ENCODE peak calls at places on chromosomes 11 and 22, in four cellular contexts. U is mammary epithelial cell, X is fibroblast of the aortic adventitia, L is thoracic aorta. R is an unnamed sample.

GRCh38 chr11:34972892-34973291 is 56.5 kb downstream of the PDHX start:
- DNase-seq in U (no peak), L (no peak), X (peak), R (peak)

GRCh38 chr22:43945632-43946390 is 9.4 kb upstream of the SAMM50 start:
- DNase-seq in L (no peak), U (peak), X (peak), R (peak)

GRCh38 chr22:46590334-46590733 is 29.9 kb upstream of the GRAMD4 start:
- DNase-seq in L (no peak), U (no peak), X (no peak), R (no peak)

GRCh38 chr11:117868088-117868487 is 8.4 kb downstream of the FXYD6 start:
- DNase-seq in X (no peak), U (no peak), L (no peak), R (no peak)

GRCh38 chr11:105713106-105713505 is 103.2 kb downstream of the GRIA4 start:
- DNase-seq in X (no peak), L (no peak), U (no peak), R (no peak)

GRCh38 chr11:804599-804964 is 449 bp downstream of the PIDD1 start:
- DNase-seq in U (no peak), X (no peak), L (no peak), R (no peak)

GRCh38 chr11:19555266-19555665 is 157.4 kb upstream of the NAV2 start:
- DNase-seq in U (no peak), X (no peak), L (no peak), R (no peak)

GRCh38 chr11:105000797-105001196 is 22.2 kb downstream of the CASP5 start:
- DNase-seq in U (no peak), X (no peak), L (no peak), R (no peak)

GRCh38 chr11:20049231-20049630 is 111.0 kb downstream of the DBX1 start:
- DNase-seq in U (no peak), X (peak), L (no peak), R (no peak)

GRCh38 chr11:109819410-109819809 is 273.8 kb upstream of the ZC3H12C start:
- DNase-seq in X (no peak), U (peak), L (no peak), R (no peak)

GRCh38 chr11:61150656-61151544 is 10.3 kb downstream of the VPS37C start:
- DNase-seq in X (no peak), U (no peak), L (no peak), R (no peak)

GRCh38 chr11:93131709-93132108 is 66.1 kb downstream of the SLC36A4 start:
- DNase-seq in U (no peak), L (no peak), X (no peak), R (no peak)

GRCh38 chr11:95832763-95833162 is 42.5 kb downstream of the CEP57 start:
- DNase-seq in U (no peak), X (peak), L (no peak), R (no peak)

GRCh38 chr22:21014202-21015050 is 539 bp upstream of the P2RX6 start:
- DNase-seq in X (peak), L (peak), U (peak), R (peak)

GRCh38 chr22:22465782-22466181 is 42.8 kb downstream of the ZNF280B start:
- DNase-seq in X (peak), L (no peak), U (no peak), R (no peak)

GRCh38 chr11:111200010-111200534 is 45.5 kb upstream of the POU2AF2 start:
- DNase-seq in X (no peak), L (no peak), U (no peak), R (no peak)

GRCh38 chr22:37404126-37404525 is 23.2 kb downstream of the ELFN2 start:
- DNase-seq in L (no peak), X (no peak), U (no peak), R (no peak)

DNA sequence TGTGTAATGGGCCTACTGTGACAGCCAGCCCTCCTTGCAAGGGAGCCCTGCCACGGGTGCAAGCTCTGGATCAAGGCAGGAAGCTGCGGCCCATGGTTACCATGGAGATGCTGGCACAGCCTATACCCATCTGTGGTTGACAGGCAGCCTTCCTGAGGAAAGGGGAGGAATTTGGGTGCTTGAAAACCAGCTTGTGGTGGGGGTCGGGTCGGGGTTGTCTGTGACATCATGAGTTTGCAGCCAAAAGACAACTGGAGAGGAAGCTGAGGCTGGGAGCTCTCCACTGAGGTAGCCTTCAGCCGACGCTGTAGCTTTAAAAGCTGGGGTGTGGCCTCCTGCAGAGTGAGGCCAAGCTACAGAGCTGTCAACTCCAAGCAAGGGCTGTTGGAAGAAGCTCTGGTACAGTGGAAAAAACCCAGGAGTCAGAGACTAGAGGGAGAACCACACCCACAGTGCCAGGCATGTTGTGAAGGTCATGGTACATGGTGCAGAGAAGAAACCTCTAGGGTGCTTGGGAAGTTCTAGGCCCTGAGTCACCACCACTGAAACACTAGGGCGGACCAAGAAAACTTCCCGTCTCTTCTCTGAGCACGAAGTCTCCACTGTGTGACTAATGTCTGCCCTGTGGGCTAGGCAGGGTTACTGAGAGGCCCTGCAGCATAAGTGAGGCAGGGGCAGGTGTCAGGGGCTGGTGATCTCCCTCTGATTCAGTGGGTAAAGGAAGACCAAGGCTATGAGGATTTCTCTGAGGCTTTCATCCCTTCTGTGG is 10.8 kb upstream of the LDHA start:
- DNase-seq in X (peak), L (peak), U (peak), R (peak)
- H3K4me3 ChIP-seq in X (no peak), L (peak), U (peak), R (peak)

DNA sequence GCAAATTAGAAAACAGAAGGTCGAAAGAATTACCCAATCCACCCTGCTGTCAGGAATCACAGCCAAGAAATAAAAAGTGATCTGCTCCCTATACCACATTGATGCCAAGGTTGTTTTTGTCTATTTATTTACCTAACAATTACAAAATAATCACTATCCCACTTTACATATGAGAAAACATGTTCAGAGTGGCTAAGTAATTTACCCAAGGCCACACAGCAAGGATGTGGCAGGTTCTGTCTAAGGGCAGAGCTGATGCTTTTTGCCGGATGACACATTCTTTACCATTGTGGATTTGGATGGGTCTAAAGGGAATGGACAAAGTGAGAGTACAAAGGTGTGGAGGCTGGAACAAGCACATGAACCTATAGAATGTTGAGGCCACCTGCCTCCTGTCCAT is 460.7 kb downstream of the INSC start:
- DNase-seq in X (no peak), U (no peak), L (no peak), R (no peak)
- H3K4me3 ChIP-seq in X (no peak), U (no peak), L (no peak), R (no peak)

GRCh38 chr11:64008283-64008931 is 22.2 kb downstream of the OTUB1 start:
- DNase-seq in X (no peak), L (no peak), U (no peak), R (no peak)
- H3K4me3 ChIP-seq in X (no peak), L (peak), U (no peak), R (peak)

GRCh38 chr11:27416568-27417176 is 53.7 kb upstream of the CCDC34 start:
- DNase-seq in U (no peak), L (no peak), X (no peak), R (no peak)

GRCh38 chr11:27423125-27423524 is 49.5 kb downstream of the LGR4 start:
- DNase-seq in X (peak), U (peak), L (no peak), R (peak)

GRCh38 chr11:27420722-27421572 is 51.6 kb downstream of the LGR4 start:
- DNase-seq in U (no peak), X (no peak), L (no peak), R (peak)

GRCh38 chr11:27420217-27420616 is 52.4 kb downstream of the LGR4 start:
- DNase-seq in L (no peak), X (no peak), U (no peak), R (no peak)

DNA sequence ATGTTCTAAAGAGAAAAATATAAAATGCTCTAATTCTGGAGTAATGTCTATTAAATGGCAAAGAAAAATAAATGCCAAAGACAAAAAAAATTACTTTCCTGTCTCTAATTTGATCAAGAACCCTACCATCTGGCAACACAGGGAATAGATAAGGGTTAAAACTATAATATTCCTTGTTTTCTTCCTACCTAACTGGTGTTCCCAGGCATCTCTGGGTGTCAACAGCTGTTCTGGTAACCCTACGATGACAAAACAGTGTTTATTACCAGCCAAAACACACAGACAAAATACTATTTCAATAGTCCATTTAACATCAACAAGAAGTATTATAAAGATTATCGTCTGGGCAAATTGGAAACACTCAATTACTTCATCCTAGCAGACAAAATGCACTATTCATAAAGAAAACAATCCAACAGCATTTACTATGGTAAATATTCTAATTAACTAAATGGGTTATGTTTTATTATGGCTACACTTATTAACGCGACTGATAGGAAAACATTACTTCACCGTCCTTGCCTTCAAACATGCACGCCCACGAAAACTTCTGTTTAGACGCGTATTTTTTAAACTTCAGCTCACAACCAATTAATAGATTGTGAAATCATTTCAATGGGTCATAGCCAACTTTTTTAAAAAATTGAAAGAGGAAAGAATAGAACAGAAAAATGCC is 50.6 kb downstream of the LGR4 start:
- DNase-seq in U (no peak), X (no peak), L (no peak), R (no peak)
- H3K4me3 ChIP-seq in U (no peak), X (no peak), L (no peak), R (peak)

DNA sequence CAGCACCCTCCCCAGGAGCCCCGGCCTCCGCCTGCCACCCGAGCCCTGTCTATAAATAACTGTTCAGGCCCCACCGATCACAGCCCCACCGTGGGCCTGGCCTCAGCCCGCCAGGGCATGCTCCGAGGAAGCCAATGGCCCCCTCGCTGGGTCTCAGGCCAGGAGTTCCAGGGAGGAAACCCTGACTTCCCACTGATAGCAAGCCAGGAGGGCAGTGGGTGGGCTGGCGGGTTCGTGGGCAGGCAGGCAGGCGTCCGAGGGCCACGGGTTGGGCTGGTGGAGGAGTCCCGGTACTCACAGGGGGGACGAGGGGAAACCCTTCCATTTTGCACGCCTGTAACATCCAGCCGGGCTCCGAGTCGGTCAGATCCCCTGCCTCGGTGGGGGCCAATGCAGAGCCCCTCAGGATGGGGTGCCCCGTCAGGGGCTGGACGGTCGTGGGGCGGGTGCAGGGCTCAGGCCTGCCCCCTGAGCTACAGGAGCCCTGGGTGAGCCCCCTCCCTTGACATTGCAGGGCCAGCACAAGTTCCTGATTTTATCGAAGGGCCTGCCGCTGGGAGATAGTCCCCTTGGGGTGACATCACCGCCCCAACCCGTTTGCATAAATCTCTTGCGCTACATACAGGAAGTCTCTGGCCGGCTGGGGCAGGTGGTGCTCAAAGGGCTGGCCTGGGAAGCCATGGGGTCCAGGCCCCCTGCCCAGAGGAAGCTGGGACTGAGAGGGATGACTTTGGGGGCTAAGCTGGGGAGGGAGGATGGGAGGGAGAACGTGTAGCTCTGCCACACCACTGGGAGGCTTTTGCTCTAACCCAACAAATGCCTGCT is at the start of gene SPI1:
- DNase-seq in U (no peak), X (no peak), L (no peak), R (no peak)
- H3K4me3 ChIP-seq in U (no peak), X (no peak), L (peak), R (no peak)

DNA sequence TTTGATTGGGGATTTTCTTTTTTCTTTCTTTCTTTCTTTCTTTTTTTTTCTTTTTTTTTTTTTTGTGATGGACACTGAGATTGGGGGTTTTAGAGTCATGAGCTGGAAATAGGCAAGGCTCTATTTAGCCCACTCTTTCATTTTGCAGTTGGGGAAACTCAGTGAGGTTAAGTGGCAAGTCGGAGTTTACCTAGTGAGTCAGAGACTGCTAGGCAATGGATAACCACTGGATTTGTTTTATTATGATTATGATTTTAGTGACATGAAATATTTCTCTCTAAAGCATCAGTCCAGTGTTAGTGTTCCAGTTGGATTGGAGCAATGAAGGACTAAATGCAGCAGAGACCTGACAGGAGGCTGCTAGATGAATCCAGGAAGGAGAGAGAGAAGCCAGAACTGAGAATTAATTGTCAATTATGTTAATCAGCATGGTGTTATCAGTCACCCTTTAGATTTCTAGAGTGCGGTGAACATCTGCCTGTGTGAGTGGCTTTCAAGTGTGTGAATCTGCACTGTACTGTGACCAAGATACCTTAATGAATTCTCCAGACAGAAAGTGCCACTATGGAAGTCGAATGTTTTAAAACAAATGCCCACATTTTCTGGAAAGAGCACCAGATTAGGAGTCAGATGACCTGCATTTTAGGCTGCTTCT is 10.9 kb downstream of the BMAL1 start:
- DNase-seq in X (peak), L (no peak), U (peak), R (peak)
- H3K4me3 ChIP-seq in X (no peak), L (no peak), U (no peak), R (no peak)

GRCh38 chr22:50303515-50303847 is 4.0 kb downstream of the PLXNB2 start:
- DNase-seq in L (no peak), U (no peak), X (no peak), R (peak)

GRCh38 chr22:50303848-50304527 is 3.5 kb downstream of the PLXNB2 start:
- DNase-seq in U (peak), L (no peak), X (no peak), R (peak)

GRCh38 chr22:50305658-50306566 is 1.5 kb downstream of the PLXNB2 start:
- DNase-seq in L (peak), U (peak), X (peak), R (peak)

GRCh38 chr22:50305393-50305657 is 2.1 kb downstream of the PLXNB2 start:
- DNase-seq in U (no peak), L (no peak), X (no peak), R (no peak)

GRCh38 chr22:50304528-50305392 is 2.7 kb downstream of the PLXNB2 start:
- DNase-seq in X (peak), U (peak), L (no peak), R (peak)
- H3K4me3 ChIP-seq in X (peak), U (peak), L (peak), R (peak)

GRCh38 chr11:83034673-83035014 is 37.1 kb downstream of the RAB30 start:
- DNase-seq in U (no peak), L (no peak), X (no peak), R (no peak)

GRCh38 chr11:83035070-83035854 is 36.4 kb downstream of the RAB30 start:
- DNase-seq in L (no peak), X (peak), U (peak), R (peak)

GRCh38 chr11:83036701-83037100 is 35.0 kb downstream of the RAB30 start:
- DNase-seq in L (no peak), X (no peak), U (no peak), R (no peak)

GRCh38 chr11:83033972-83034672 is 37.6 kb downstream of the RAB30 start:
- DNase-seq in X (peak), U (peak), L (no peak), R (peak)

GRCh38 chr11:83033367-83033766 is 38.3 kb downstream of the RAB30 start:
- DNase-seq in L (no peak), U (no peak), X (peak), R (peak)
- H3K4me3 ChIP-seq in L (peak), U (peak), X (peak), R (peak)

GRCh38 chr11:86949995-86950993 is 4.9 kb downstream of the FZD4 start:
- DNase-seq in L (no peak), X (peak), U (no peak), R (no peak)
- H3K4me3 ChIP-seq in L (peak), X (peak), U (no peak), R (peak)